ENCODE peak calls at places on chromosomes 11 and 22, in six cellular contexts. D, G, L, Y, A and W are unnamed samples.

GRCh38 chr22:39612811-39613548 is 42.4 kb downstream of the CACNA1I start:
- DNase-seq in D (no peak), L (no peak), G (no peak), Y (no peak), A (no peak), W (no peak)

GRCh38 chr11:66069715-66070603 is at the start of gene PACS1:
- DNase-seq in Y (peak; percentile 85), G (peak; percentile 79), A (peak; percentile 73), D (peak; percentile 91), L (peak; percentile 95), W (peak; percentile 47)

GRCh38 chr11:118415739-118416068 is 14.3 kb downstream of the ATP5MG start:
- DNase-seq in A (peak; percentile 94), G (no peak), L (peak; percentile 94), Y (no peak), D (peak; percentile 97), W (no peak)

GRCh38 chr11:120121336-120121735 is 16.6 kb downstream of the TRIM29 start:
- DNase-seq in A (no peak), G (no peak), L (no peak), D (no peak), Y (no peak), W (no peak)

GRCh38 chr11:20000393-20001134 is 159.7 kb downstream of the DBX1 start:
- DNase-seq in Y (no peak), L (no peak), G (no peak), D (no peak), A (no peak), W (no peak)

GRCh38 chr11:129815596-129816461 is at the start of gene TMEM45B:
- DNase-seq in A (no peak), L (peak; percentile 4), Y (peak; percentile 89), D (no peak), G (no peak), W (no peak)

GRCh38 chr22:17627961-17628303 is 617 bp downstream of the ATP6V1E1 start:
- DNase-seq in D (no peak), A (no peak), G (no peak), L (peak; percentile 10), Y (no peak), W (no peak)

GRCh38 chr11:72786305-72787261 is 7.3 kb downstream of the STARD10 start:
- DNase-seq in A (no peak), D (no peak), L (no peak), G (no peak), Y (peak; percentile 84), W (no peak)

GRCh38 chr11:69839516-69839915 is 20.3 kb upstream of the FGF3 start:
- DNase-seq in D (no peak), A (no peak), Y (no peak), G (no peak), L (no peak), W (peak; percentile 46)

GRCh38 chr22:38271101-38271500 is 1.7 kb downstream of the TMEM184B start:
- DNase-seq in L (no peak), A (no peak), G (no peak), Y (no peak), D (no peak), W (no peak)
- H3K4me3 ChIP-seq in L (no peak overlapping the region), A (peak overlapping the region; percentile 89), G (no peak overlapping the region), Y (no peak overlapping the region), D (peak overlapping the region; percentile 89), W (no peak overlapping the region)

GRCh38 chr22:37225481-37225880 is 13.2 kb upstream of the SSTR3 start:
- DNase-seq in Y (no peak), G (no peak), L (no peak), A (no peak), D (no peak), W (no peak)
- TF ChIP-seq CTCF in Y (no peak), G (no peak), L (no peak), A (no peak), D (no peak), W (no peak)

GRCh38 chr22:23751441-23751996 is 607 bp upstream of the ZNF70 start:
- DNase-seq in L (no peak), D (peak; percentile 17), A (no peak), G (no peak), Y (peak; percentile 69), W (no peak)

GRCh38 chr22:23752090-23752691 is 1.3 kb upstream of the ZNF70 start:
- DNase-seq in D (no peak), A (no peak), G (no peak), L (no peak), Y (no peak), W (no peak)

GRCh38 chr22:23750744-23751440 is at the start of gene ZNF70:
- DNase-seq in L (peak; percentile 85), A (peak; percentile 57), Y (peak; percentile 95), G (peak; percentile 84), D (peak; percentile 76), W (peak; percentile 95)

GRCh38 chr22:23750374-23750743 is 553 bp downstream of the ZNF70 start:
- DNase-seq in G (no peak), A (no peak), D (no peak), L (no peak), Y (no peak), W (no peak)

DNA sequence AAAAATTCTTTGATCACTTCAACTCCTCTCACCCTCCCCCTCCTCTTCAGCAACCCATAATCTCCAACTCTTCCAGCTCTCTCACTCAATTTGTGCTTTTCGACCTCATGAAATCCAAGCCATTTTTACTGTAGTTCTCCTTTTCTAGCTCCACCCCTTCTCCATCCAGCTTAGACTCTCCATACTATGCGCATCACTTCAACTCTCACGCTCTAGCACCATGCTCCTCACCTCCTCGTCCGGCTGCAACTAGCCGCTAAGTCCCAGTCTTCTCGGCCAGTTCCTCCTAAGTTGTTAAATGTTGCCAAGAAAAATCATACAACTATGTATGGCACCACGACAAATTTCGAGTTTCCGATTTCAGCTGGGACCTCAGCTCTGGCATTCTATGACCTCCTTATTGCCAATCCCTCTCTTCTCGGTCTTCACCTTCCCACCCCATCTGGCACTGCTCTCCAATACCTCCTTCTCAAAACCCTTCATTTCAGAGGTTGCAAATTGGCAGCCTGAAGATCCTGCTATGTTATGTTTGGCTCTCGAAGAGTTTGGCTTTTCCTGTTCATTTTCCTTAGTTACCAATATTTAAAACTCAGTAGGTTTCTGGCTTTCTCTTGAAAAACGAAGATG is 1.1 kb downstream of the ZNF70 start:
- DNase-seq in L (peak; percentile 38), Y (no peak), G (no peak), A (no peak), D (no peak), W (no peak)
- H3K4me3 ChIP-seq in L (peak overlapping the region; percentile 87), Y (no peak overlapping the region), G (peak overlapping the region; percentile 90), A (peak overlapping the region; percentile 78), D (peak overlapping the region; percentile 82), W (no peak overlapping the region)

DNA sequence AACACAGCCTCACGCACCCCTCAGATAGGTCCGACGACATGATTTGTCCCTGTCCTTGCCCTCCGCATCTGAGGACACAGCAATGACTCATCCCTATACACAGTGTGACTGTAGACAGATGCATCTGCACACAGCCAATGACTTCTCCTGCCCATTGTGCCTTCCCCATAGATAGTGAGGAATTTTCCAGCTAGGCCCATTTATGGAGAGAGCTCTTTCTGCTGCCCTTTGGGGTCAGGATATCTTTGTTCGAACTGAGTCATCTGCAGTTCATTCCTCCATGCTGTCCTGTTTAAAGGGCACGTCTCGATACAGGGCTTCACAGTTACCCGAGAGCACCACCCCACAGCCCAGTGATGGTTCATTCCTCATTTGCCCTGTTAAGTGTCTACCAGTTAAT is 96.7 kb downstream of the LARGE1 start:
- DNase-seq in G (no peak), L (peak; percentile 23), Y (no peak), A (peak; percentile 47), D (no peak), W (no peak)
- TF ChIP-seq CTCF in G (no peak), L (no peak), Y (no peak), A (no peak), D (no peak), W (no peak)

GRCh38 chr22:46084376-46084775 is 66.0 kb upstream of the PPARA start:
- DNase-seq in A (no peak), L (no peak), D (no peak), Y (no peak), G (no peak), W (peak; percentile 81)

GRCh38 chr22:46082633-46083032 is 67.7 kb upstream of the PPARA start:
- DNase-seq in G (no peak), L (no peak), D (no peak), A (no peak), Y (no peak), W (no peak)

GRCh38 chr22:46081831-46082210 is 68.5 kb upstream of the PPARA start:
- DNase-seq in L (no peak), D (no peak), A (no peak), Y (peak; percentile 28), G (peak; percentile 23), W (no peak)

GRCh38 chr22:46084943-46085830 is 65.1 kb upstream of the PPARA start:
- DNase-seq in L (peak; percentile 28), D (peak; percentile 96), A (peak; percentile 92), G (peak; percentile 92), Y (peak; percentile 77), W (peak; percentile 72)

DNA sequence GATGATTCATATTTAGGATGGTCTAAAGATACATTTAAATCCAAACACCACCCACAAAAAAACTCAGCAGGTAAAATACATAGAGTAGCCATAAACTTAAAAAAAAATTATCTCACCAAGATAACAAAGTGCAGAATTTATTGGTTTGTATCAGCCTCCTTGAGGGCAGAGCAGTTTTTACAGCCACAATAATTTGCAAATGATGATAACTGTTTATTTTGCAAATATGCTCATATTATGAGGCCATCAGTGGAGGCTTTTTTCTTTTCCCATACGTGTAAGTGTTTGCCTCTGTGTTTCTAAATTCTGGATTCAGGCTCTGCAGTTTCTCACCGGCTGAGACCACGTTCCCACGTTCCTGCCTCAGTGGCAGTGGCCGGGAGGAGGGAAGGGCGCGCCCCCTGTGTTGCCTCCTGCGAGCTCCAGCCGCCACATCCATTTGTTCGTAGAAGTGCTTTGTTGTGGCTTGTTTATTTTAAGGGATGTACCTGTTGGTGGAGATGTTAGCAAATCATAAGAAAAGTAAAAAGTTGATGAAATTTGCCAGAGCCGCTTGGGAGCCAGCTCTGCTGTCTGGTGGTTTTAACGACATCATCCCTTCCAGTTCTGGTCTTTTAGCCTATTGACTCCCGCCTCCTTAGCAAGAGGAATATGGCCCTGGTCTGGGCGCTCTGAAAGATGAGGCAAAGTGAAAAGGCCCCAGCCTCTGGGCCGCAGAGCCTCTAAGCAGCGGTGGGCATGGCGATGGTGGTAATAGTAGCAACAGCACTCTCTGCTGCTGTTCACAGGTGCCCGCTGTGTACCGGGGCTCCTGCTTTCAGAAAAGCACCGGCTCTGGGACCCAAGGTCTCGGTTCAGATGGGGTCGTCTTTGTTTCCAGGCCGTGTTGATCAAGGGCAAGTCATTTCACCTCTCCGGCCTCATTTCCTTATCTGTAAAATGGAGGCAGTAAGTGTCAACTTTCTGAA is 66.7 kb upstream of the PPARA start:
- DNase-seq in Y (peak; percentile 43), D (no peak), G (peak; percentile 27), L (no peak), A (no peak), W (no peak)
- H3K4me3 ChIP-seq in Y (no peak overlapping the region), D (peak overlapping the region; percentile 98), G (peak overlapping the region; percentile 88), L (no peak overlapping the region), A (peak overlapping the region; percentile 99), W (no peak overlapping the region)

DNA sequence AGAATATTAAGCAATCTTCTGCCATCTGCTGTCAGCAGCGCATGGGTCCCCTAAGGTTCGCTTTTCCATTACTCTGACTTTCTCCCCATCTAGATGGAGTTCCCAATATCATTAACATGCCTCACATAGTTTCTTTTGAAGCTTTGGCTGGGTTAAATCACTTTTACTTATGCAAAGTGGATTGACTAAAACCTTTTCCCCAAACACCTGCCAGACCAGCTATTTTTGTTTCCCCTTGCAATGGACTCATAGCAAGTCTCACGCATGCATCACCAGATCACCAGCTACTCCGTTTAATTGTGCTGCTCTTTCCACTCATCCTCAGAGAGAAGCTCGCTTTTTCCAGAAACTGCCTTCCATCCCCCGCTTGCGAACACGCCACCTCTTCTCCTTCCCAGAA is 172.7 kb downstream of the FAT3 start:
- DNase-seq in L (no peak), A (no peak), Y (no peak), G (no peak), D (no peak), W (no peak)
- TF ChIP-seq CTCF in L (no peak), A (no peak), Y (no peak), G (no peak), D (no peak), W (no peak)